ENCODE peak calls at places on chromosomes 4 and X, in six cellular contexts. J is upper lobe of left lung, S is prostate gland, C is spleen, F is stomach, N is esophagus muscularis mucosa. W is an unnamed sample.

GRCh38 chr4:106090826-106091225 is 195.6 kb downstream of the NPNT start:
- DNase-seq in J (no peak), S (no peak), C (no peak), F (no peak), N (no peak), W (no peak)

GRCh38 chr4:140095694-140096482 is 58.1 kb downstream of the MAML3 start:
- DNase-seq in J (peak), S (no peak), C (no peak), F (no peak), N (peak), W (no peak)

GRCh38 chrX:538311-538710 is 92.3 kb upstream of the SHOX start:
- DNase-seq in J (no peak), S (no peak), C (no peak), F (no peak), N (no peak), W (no peak)

GRCh38 chr4:71683309-71683708 is 100.6 kb downstream of the GC start:
- DNase-seq in J (no peak), S (no peak), C (no peak), F (no peak), N (no peak), W (no peak)

GRCh38 chr4:6697096-6697495 is 3.4 kb downstream of the S100P start:
- DNase-seq in J (no peak), S (no peak), C (no peak), F (no peak), N (no peak), W (no peak)

GRCh38 chrX:1321689-1322088 is 14.9 kb upstream of the IL3RA start:
- DNase-seq in J (no peak), S (no peak), C (no peak), F (no peak), N (no peak), W (no peak)

GRCh38 chr4:17546222-17546621 is 30.8 kb upstream of the LAP3 start:
- DNase-seq in J (no peak), S (no peak), C (no peak), F (no peak), N (no peak), W (no peak)

GRCh38 chr4:152696764-152697250 is 17.0 kb upstream of the TMEM154 start:
- DNase-seq in J (no peak), S (no peak), C (no peak), F (peak), N (no peak), W (no peak)

GRCh38 chr4:170134821-170135220 is 45.1 kb upstream of the AADAT start:
- DNase-seq in J (no peak), S (no peak), C (no peak), F (no peak), N (no peak), W (no peak)

GRCh38 chr4:110867251-110867960 is 244.5 kb upstream of the PITX2 start:
- DNase-seq in J (no peak), S (no peak), C (no peak), F (no peak), N (no peak), W (no peak)

GRCh38 chrX:69506617-69507499 is 2.7 kb downstream of the NALF2 start:
- DNase-seq in J (no peak), S (no peak), C (no peak), F (no peak), N (no peak), W (no peak)

GRCh38 chr4:120664851-120665250 is 257.7 kb downstream of the PRDM5 start:
- DNase-seq in J (no peak), S (no peak), C (no peak), F (no peak), N (no peak), W (no peak)

GRCh38 chr4:108382751-108383150 is 214.0 kb upstream of the LEF1 start:
- DNase-seq in J (no peak), S (no peak), C (no peak), F (no peak), N (no peak), W (no peak)

GRCh38 chr4:96649536-96649935 is 809.6 kb downstream of the PDHA2 start:
- DNase-seq in J (no peak), S (no peak), C (no peak), F (no peak), N (no peak), W (no peak)

GRCh38 chr4:145643295-145643694 is 24.1 kb downstream of the MMAA start:
- DNase-seq in J (no peak), S (no peak), C (no peak), F (no peak), N (no peak), W (no peak)

GRCh38 chr4:1494416-1495315 is 88.4 kb upstream of the NKX1-1 start:
- DNase-seq in J (no peak), S (no peak), C (no peak), F (no peak), N (no peak), W (no peak)

GRCh38 chr4:154205471-154205870 is 286.1 kb downstream of the DCHS2 start:
- DNase-seq in J (no peak), S (no peak), C (no peak), F (no peak), N (no peak), W (no peak)

GRCh38 chr4:52907510-52907909 is 45.4 kb downstream of the RASL11B start:
- DNase-seq in J (no peak), S (no peak), C (no peak), F (no peak), N (no peak), W (no peak)

GRCh38 chrX:7146703-7147430 is 645 bp upstream of the STS start:
- DNase-seq in J (peak), S (peak), C (no peak), F (peak), N (no peak), W (no peak)

GRCh38 chrX:11398139-11398538 is 104.9 kb downstream of the AMELX start:
- DNase-seq in J (no peak), S (no peak), C (no peak), F (no peak), N (no peak), W (no peak)

GRCh38 chrX:135893294-135893817 is at the start of the genes CT45A10 and SAGE1:
- DNase-seq in J (no peak), S (no peak), C (peak), F (no peak), N (no peak), W (peak)

GRCh38 chr4:23614284-23614892 is 275.5 kb downstream of the PPARGC1A start:
- DNase-seq in J (peak), S (no peak), C (no peak), F (no peak), N (no peak), W (peak)

GRCh38 chr4:5753366-5753765 is 42.4 kb downstream of the EVC start:
- DNase-seq in J (no peak), S (no peak), C (no peak), F (no peak), N (no peak), W (no peak)

GRCh38 chr4:169952236-169953088 is 73.7 kb downstream of the MFAP3L start:
- DNase-seq in J (no peak), S (no peak), C (no peak), F (no peak), N (no peak), W (no peak)

GRCh38 chr4:150363721-150364688 is 217.9 kb upstream of the MAB21L2 start:
- DNase-seq in J (no peak), S (no peak), C (no peak), F (no peak), N (no peak), W (no peak)

GRCh38 chrX:41722816-41723215 is 1.2 kb upstream of the GPR82 start:
- DNase-seq in J (no peak), S (no peak), C (no peak), F (no peak), N (no peak), W (no peak)

GRCh38 chr4:100190643-100191600 is 654 bp upstream of the DDIT4L start:
- DNase-seq in J (peak), S (no peak), C (no peak), F (no peak), N (no peak), W (peak)

GRCh38 chrX:9495496-9495895 is 30.6 kb downstream of the TBL1X start:
- DNase-seq in J (no peak), S (no peak), C (no peak), F (no peak), N (no peak), W (no peak)

GRCh38 chr4:6898763-6899162 is 10.9 kb upstream of the TBC1D14 start:
- DNase-seq in J (no peak), S (no peak), C (peak), F (peak), N (no peak), W (no peak)

GRCh38 chr4:45324381-45325111 is 598.2 kb upstream of the GNPDA2 start:
- DNase-seq in J (no peak), S (no peak), C (no peak), F (no peak), N (no peak), W (no peak)

GRCh38 chr4:123628288-123628687 is 231.7 kb downstream of the SPRY1 start:
- DNase-seq in J (no peak), S (no peak), C (no peak), F (no peak), N (no peak), W (no peak)

GRCh38 chr4:123621072-123621705 is 224.6 kb downstream of the SPRY1 start:
- DNase-seq in J (no peak), S (no peak), C (no peak), F (no peak), N (no peak), W (no peak)

GRCh38 chr4:123623611-123624010 is 227.0 kb downstream of the SPRY1 start:
- DNase-seq in J (no peak), S (no peak), C (no peak), F (no peak), N (no peak), W (no peak)

GRCh38 chr4:123622572-123622971 is 226.0 kb downstream of the SPRY1 start:
- DNase-seq in J (no peak), S (no peak), C (no peak), F (no peak), N (no peak), W (no peak)

DNA sequence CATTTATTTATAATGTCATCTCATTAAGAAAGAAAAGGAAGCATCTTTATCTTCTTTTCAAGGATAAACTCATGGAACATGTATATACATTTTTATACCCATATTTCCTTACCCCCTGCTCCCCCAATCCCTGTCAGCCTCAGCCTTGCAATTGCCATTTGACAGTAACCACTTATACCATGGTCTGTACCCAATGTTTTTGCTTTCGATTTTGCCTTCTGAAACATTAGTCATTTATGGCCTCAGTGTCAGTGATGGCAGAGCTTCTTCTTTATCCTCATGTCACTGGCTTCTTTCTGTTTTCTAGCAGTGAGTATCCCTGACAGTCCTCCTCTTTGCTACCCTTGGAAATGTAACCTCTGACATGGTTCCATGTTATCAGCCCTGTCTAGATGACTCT is 228.4 kb downstream of the SPRY1 start:
- DNase-seq in J (no peak), S (no peak), C (no peak), F (no peak), N (no peak), W (no peak)
- H3K27ac ChIP-seq in J (no peak), S (no peak), C (no peak), F (no peak), N (no peak), W (no peak)

GRCh38 chr4:57018930-57019329 is 40.2 kb downstream of the POLR2B start:
- DNase-seq in J (no peak), S (no peak), C (no peak), F (no peak), N (no peak), W (no peak)

GRCh38 chr4:57020467-57021101 is 41.9 kb downstream of the POLR2B start:
- DNase-seq in J (no peak), S (no peak), C (no peak), F (no peak), N (no peak), W (no peak)

GRCh38 chr4:57023104-57023503 is 44.4 kb downstream of the POLR2B start:
- DNase-seq in J (no peak), S (no peak), C (no peak), F (no peak), N (no peak), W (no peak)
- TF ChIP-seq POLR2AphosphoS5 in J (no peak), S (no peak), C (no peak), F (no peak), N (no peak), W (no peak)

DNA sequence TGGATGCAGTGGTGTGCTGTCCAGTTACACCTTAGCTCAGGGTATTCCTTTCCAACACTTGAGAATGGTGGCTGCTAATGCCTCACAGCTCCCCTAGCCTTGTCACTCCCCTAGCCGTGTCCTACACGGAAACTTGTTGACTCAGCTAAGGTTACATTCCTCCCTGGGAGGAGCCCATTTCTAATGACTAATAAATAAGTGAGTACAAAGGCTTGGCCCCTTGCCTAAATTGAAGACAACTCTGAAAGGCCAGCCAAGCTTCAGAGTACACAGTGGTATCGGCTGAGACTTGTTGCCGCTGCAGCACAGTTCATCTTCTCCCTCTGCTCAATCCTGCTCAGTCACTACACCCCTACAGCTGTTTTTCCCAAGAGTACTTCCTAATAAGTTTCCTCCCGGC is 21.2 kb upstream of the SLC25A31 start:
- DNase-seq in J (peak), S (peak), C (no peak), F (peak), N (no peak), W (peak)
- H3K27ac ChIP-seq in J (no peak), S (peak), C (no peak), F (no peak), N (no peak), W (no peak)

GRCh38 chr4:41525129-41525528 is 12.8 kb upstream of the LIMCH1 start:
- DNase-seq in J (no peak), S (no peak), C (no peak), F (no peak), N (peak), W (peak)
- TF ChIP-seq POLR2AphosphoS5 in J (no peak), S (no peak), C (no peak), F (peak), N (peak), W (no peak)

DNA sequence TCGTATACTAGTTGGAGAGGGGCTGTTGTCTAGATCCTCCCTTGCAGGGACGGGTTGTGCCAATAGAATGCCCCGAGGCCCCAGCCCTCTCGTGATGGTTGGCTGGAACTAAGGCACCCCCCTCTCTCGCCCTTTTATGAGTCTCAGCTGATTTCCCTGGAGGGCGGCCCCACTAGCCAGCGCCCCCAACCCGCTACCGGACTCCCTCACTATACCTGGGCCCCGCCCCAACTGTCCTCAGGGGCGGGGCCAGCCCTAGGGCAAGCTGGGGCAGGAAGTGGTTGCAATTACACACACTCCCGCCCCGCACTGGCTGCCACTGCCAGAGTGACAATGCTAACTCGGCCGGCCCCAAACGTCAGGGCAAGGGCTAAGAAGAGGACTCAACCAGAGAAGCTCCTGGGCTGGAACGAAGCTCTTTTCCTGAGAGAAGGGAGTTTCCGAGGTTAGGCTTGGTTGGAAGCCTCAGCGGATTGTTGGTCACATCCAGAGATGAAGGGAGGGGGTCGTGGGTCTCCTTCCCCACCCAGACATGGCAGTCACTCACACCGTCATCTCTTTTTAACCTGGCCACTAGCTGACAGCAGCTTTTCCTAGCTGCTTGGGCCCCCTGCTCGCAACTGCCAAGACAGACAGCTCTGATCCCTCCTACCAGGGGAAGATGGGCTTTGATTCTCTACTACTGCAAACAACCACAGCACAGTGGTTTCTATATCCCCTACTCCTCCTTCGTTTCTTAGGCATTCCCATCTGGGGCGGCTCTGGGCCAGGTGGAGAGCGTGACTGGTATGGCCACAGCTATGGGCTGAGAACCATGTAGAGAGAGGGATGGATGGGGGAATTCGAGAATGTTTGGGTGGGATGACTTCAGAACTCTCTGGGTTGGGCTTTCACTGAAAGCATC is 21.0 kb upstream of the BCORL1 start:
- DNase-seq in J (peak), S (peak), C (peak), F (peak), N (no peak), W (peak)
- H3K27ac ChIP-seq in J (peak), S (no peak), C (peak), F (peak), N (no peak), W (no peak)

DNA sequence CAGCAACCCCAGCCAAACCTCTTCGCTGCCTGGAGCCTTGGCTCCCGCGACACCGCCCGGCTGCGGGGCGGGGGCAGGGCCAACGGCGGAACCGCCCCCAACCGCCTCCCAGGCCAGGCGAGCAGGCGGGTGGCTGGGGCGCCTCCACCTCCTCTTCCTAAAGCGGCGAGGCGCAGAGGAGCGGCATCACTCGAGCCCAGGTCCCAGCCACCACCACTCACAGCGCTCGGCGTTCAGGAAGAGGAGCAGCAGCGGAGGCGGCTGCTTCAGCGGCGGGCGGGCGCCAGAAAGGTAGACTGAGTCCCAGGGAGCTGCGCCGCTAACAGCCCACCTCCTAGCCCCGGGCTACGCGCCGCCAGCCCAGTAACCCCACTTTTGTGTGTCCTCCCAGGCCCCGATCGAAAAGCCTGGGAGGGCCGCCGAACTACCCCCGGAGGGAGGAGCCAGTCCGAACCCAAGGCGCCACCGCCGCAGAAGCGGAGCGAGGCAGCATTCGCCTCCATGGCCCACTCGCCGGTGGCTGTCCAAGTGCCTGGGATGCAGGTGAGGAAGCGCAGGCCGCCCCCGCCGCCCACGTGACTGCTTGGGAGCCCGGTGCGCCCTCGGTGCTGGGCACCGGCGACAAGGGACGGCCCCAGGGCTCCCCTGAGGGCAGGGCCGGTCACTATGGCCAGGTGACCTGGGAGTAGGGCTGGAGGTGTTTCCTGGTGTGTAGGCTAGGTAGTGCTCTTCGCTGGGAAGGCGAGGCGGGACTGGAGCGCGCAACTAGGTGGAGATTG is at the start of gene STK26:
- DNase-seq in J (peak), S (peak), C (peak), F (peak), N (no peak), W (peak)
- TF ChIP-seq POLR2AphosphoS5 in J (peak), S (peak), C (peak), F (peak), N (peak), W (peak)

GRCh38 chr4:8905773-8906667 is 34.4 kb upstream of the HMX1 start:
- DNase-seq in J (peak), S (no peak), C (peak), F (no peak), N (no peak), W (no peak)
- H3K27ac ChIP-seq in J (no peak), S (no peak), C (no peak), F (no peak), N (no peak), W (no peak)

DNA sequence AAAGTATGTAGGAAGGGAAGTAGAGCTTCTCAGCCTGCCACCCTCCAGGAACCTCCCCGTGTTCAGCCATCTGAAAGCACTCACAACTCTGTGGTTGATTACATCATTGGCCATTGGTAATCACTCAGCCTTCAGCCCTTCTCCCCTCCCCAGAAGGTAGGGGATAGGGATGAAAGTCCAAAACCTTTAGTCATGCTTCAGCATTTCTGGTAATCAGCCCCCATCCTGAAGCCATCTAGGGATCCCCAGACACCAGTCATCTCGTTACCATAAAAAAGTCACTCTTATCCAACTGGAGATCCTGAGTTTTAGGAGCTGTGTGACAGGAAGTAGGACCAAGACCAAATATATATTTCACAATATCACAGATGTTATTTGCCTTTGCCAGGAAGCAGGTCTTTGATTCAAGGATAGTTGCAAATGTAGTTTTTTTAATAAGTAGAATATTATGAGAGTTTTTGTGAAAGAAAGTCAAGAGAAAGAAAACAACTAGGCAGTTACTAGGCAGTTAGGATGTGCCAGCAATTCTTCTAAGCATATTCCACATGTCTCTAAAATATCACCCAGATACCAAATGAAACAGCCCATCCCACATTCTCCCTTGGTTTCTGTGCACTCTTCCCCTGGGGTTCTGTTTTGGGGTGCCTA is 364.5 kb upstream of the NOCT start:
- DNase-seq in J (no peak), S (no peak), C (no peak), F (no peak), N (peak), W (no peak)
- TF ChIP-seq POLR2AphosphoS5 in J (no peak), S (no peak), C (no peak), F (no peak), N (no peak), W (no peak)

W was measured in GM23338.